ENCODE peak calls at places on chromosomes 2 and 18, in six cellular contexts. Y is breast epithelium, C is K562, K is Panc1, T is vagina, E is sigmoid colon. G is an unnamed sample. For H3K9me3, the result is how much of the 10 kb centered on the place peaks cover.

GRCh38 chr18:48607049-48607984 is 68.5 kb downstream of the CTIF start:
- DNase-seq in K (no peak), C (no peak), T (no peak), Y (no peak), E (no peak), G (no peak)

GRCh38 chr2:20282916-20283592 is 58.1 kb upstream of the SDC1 start:
- DNase-seq in C (no peak), T (no peak), K (no peak), Y (no peak), E (peak), G (no peak)

GRCh38 chr2:177753682-177754475 is 318.7 kb downstream of the PDE11A start:
- DNase-seq in Y (no peak), T (no peak), K (no peak), E (peak), C (peak), G (no peak)

GRCh38 chr2:8877332-8877731 is 39.9 kb upstream of the KIDINS220 start:
- DNase-seq in T (no peak), C (no peak), E (no peak), K (no peak), Y (no peak), G (no peak)

GRCh38 chr2:121890041-121890440 is 134.6 kb downstream of the TSN start:
- DNase-seq in T (no peak), K (no peak), C (no peak), E (no peak), Y (no peak), G (no peak)

GRCh38 chr2:106189325-106189724 is 4.8 kb downstream of the UXS1 start:
- DNase-seq in T (no peak), Y (no peak), C (no peak), E (no peak), K (no peak), G (no peak)

GRCh38 chr18:21327101-21327500 is 85.1 kb downstream of the GREB1L start:
- DNase-seq in K (no peak), T (no peak), C (no peak), E (no peak), Y (no peak), G (no peak)

GRCh38 chr2:159635006-159635746 is 18.8 kb upstream of the BAZ2B start:
- DNase-seq in E (no peak), Y (no peak), C (no peak), T (no peak), K (no peak), G (no peak)

GRCh38 chr2:33205693-33206434 is 259.1 kb downstream of the LTBP1 start:
- DNase-seq in T (no peak), C (no peak), E (no peak), Y (no peak), K (no peak), G (no peak)

GRCh38 chr2:210199186-210199765 is 26.0 kb downstream of the ACADL start:
- DNase-seq in Y (no peak), E (no peak), T (no peak), C (peak), K (no peak), G (no peak)

GRCh38 chr18:3061581-3062416 is 48.9 kb upstream of the LPIN2 start:
- DNase-seq in Y (no peak), E (no peak), T (no peak), K (no peak), C (no peak), G (no peak)

GRCh38 chr18:13256444-13257305 is 38.1 kb downstream of the LDLRAD4 start:
- DNase-seq in C (no peak), T (no peak), Y (no peak), E (no peak), K (no peak), G (no peak)

GRCh38 chr2:144362401-144362800 is 157.5 kb downstream of the ZEB2 start:
- DNase-seq in T (no peak), C (no peak), K (no peak), Y (no peak), E (no peak), G (no peak)

GRCh38 chr2:212428685-212429480 is 109.7 kb downstream of the ERBB4 start:
- DNase-seq in C (no peak), K (no peak), E (no peak), T (no peak), Y (no peak), G (no peak)

GRCh38 chr2:180046776-180047175 is 39.7 kb upstream of the CWC22 start:
- DNase-seq in T (no peak), C (no peak), K (no peak), E (no peak), Y (no peak), G (no peak)

GRCh38 chr18:50183556-50183955 is 11.4 kb downstream of the MYO5B start:
- DNase-seq in Y (no peak), E (no peak), C (no peak), K (no peak), T (no peak), G (no peak)

GRCh38 chr2:30565860-30566358 is 118.9 kb downstream of the LCLAT1 start:
- DNase-seq in K (no peak), T (no peak), Y (no peak), C (no peak), E (no peak), G (no peak)

GRCh38 chr2:217643814-217644301 is 358.9 kb downstream of the TNS1 start:
- DNase-seq in T (no peak), K (no peak), E (no peak), C (no peak), Y (no peak), G (no peak)

GRCh38 chr2:189402932-189403331 is 38.3 kb upstream of the WDR75 start:
- DNase-seq in C (no peak), T (no peak), E (no peak), K (no peak), Y (no peak), G (no peak)

GRCh38 chr18:77859634-77860033 is 610.0 kb downstream of the GALR1 start:
- DNase-seq in K (no peak), C (no peak), Y (no peak), E (no peak), T (no peak), G (no peak)

GRCh38 chr2:226799976-226800940 is 638 bp upstream of the IRS1 start:
- DNase-seq in T (no peak), Y (no peak), C (no peak), E (peak), K (no peak), G (peak)

GRCh38 chr2:120892271-120892966 is 156.8 kb downstream of the GLI2 start:
- DNase-seq in Y (no peak), T (no peak), K (no peak), C (no peak), E (no peak), G (no peak)

GRCh38 chr2:8064608-8065007 is 617.2 kb upstream of the ID2 start:
- DNase-seq in E (no peak), K (no peak), T (no peak), C (no peak), Y (no peak), G (no peak)

GRCh38 chr2:8316356-8316755 is 365.5 kb upstream of the ID2 start:
- DNase-seq in Y (no peak), E (no peak), K (no peak), T (peak), C (no peak), G (no peak)

GRCh38 chr18:7812431-7813063 is 245.4 kb downstream of the PTPRM start:
- DNase-seq in C (no peak), T (no peak), K (no peak), Y (no peak), E (no peak), G (no peak)

GRCh38 chr2:219499555-219499954 is 864 bp downstream of the GMPPA start:
- DNase-seq in E (no peak), T (no peak), K (no peak), Y (no peak), C (no peak), G (no peak)

GRCh38 chr2:231212329-231212845 is 14.0 kb downstream of the ARMC9 start:
- DNase-seq in Y (no peak), C (no peak), T (no peak), E (peak), K (no peak), G (peak)
- TF ChIP-seq POLR2AphosphoS5 in Y (no peak), C (no peak), T (no peak), E (no peak), K (no peak), G (no peak)

GRCh38 chr18:58411323-58411722 is 217.6 kb downstream of the ALPK2 start:
- DNase-seq in T (no peak), C (no peak), Y (no peak), E (no peak), K (no peak), G (peak)

GRCh38 chr18:58407649-58408407 is 221.1 kb downstream of the ALPK2 start:
- DNase-seq in E (no peak), C (peak), Y (no peak), T (no peak), K (no peak), G (peak)

GRCh38 chr18:58407263-58407648 is 221.6 kb downstream of the ALPK2 start:
- DNase-seq in T (no peak), C (no peak), K (no peak), E (no peak), Y (no peak), G (no peak)

GRCh38 chr18:58408665-58409064 is 220.2 kb downstream of the ALPK2 start:
- DNase-seq in Y (no peak), C (no peak), E (no peak), K (no peak), T (no peak), G (no peak)

DNA sequence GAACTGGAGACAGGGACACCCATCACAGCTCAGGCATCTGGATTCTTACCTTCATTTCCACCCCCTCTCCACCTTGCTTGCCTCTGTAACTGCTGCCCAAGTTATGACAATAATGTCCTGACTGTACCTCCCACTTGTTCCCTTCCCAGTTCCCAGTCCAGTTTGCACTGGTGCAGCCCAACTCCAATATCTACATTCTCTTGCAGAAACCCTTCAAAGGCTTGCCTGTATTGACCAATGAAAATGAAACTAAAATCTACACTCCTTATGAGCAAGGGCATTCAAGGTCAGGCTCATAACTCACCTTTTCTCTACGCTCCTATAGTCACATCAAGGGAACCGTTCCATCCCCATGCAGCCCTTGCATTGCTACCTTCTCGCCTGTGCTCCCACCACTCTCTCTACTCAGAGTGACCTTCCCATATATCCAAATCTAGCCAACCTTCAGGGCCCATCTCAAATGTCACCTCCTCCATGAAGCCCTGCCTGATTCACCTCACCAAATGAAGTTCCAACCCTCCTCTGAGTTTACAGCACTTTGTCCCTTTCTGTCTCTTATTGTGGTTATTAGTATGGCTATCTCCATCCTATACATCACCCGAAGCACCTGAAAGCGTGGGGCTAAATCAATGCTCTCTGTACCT is 219.0 kb downstream of the ALPK2 start:
- DNase-seq in K (no peak), Y (no peak), T (no peak), E (no peak), C (no peak), G (no peak)
- H3K9me3 ChIP-seq in K (under half), Y (under half), T (under half), E (under half), C (under half), G (under half)

GRCh38 chr18:56785006-56785405 is 133.8 kb downstream of the WDR7 start:
- DNase-seq in C (no peak), T (no peak), E (no peak), Y (no peak), K (no peak), G (no peak)

GRCh38 chr18:56787392-56787791 is 136.2 kb downstream of the WDR7 start:
- DNase-seq in K (no peak), Y (no peak), T (no peak), C (no peak), E (no peak), G (no peak)

GRCh38 chr18:56789889-56790180 is 138.7 kb downstream of the WDR7 start:
- DNase-seq in T (no peak), Y (no peak), E (no peak), K (no peak), C (no peak), G (no peak)

GRCh38 chr18:56789004-56789888 is 138.1 kb downstream of the WDR7 start:
- DNase-seq in E (no peak), K (peak), T (no peak), Y (no peak), C (peak), G (no peak)
- TF ChIP-seq CTCF in E (no peak), K (peak), T (no peak), Y (no peak), C (peak), G (peak)

GRCh38 chr2:151695778-151696177 is 38.5 kb downstream of the NEB start:
- DNase-seq in Y (no peak), T (no peak), C (no peak), E (no peak), K (no peak), G (no peak)
- TF ChIP-seq POLR2AphosphoS5 in Y (no peak), T (no peak), C (no peak), E (no peak), K (no peak), G (no peak)

DNA sequence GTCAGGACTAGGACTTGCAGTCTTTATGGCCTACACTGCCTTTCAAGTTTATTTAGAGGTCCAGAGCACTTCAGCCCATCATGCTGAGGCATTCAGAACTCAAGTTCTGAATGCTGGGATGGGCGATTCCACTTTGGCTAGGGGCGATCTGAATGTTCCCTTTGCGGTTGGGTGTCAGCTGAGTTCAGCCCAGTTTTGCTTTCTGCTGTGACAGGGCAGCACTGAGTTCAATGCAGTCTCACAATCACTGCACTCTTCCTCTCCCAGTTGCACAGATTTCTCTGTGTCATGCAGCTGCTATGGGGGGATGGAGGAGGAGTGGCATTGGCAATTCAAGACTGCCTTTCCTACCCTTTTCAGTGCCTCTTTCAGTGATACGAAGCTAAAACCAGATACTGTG is 1232.0 kb upstream of the FAM98A start:
- DNase-seq in Y (no peak), C (no peak), E (no peak), K (no peak), T (no peak), G (no peak)
- H3K9me3 ChIP-seq in Y (under half), C (under half), E (under half), K (under half), T (under half), G (under half)

GRCh38 chr2:186241874-186242273 is 244.2 kb upstream of the ZC3H15 start:
- DNase-seq in K (no peak), Y (no peak), T (no peak), E (no peak), C (no peak), G (no peak)
- TF ChIP-seq CTCF in K (no peak), Y (no peak), T (no peak), E (no peak), C (no peak), G (no peak)

DNA sequence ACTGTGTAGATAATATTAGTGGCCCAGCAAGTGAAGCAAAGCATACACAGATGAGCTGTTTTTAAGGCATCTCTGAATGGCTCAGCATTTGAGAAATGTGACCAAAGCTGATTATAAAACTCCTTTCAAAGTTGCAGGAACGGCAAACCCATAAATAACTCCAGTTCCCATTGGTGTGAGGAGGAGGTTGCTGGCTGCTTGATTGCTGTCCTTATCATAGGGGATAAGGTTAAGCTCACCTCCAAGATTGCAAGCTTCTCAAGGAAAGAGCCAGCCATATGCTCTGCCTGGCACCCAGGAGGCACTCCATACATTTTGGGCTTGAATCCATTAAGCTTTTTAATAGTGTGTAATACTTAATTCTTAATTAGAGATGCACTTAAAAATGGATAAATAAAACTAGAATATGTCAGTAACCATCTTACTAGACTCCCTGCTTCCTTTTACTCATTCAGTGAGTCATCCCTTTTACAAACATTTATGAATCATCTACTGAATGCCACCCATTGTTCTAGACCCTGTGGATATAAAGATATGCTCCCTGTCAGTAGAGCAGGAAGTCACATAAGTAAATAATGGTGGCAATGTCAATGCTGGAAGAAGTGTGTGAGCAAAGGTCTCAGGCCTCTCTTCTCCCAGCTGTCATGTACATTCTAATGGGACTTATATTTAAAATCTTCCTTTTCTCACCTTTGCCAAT is 99.3 kb downstream of the SPATS2L start:
- DNase-seq in T (no peak), K (peak), C (peak), E (no peak), Y (no peak), G (no peak)
- TF ChIP-seq POLR2AphosphoS5 in T (no peak), K (peak), C (peak), E (no peak), Y (no peak), G (no peak)

DNA sequence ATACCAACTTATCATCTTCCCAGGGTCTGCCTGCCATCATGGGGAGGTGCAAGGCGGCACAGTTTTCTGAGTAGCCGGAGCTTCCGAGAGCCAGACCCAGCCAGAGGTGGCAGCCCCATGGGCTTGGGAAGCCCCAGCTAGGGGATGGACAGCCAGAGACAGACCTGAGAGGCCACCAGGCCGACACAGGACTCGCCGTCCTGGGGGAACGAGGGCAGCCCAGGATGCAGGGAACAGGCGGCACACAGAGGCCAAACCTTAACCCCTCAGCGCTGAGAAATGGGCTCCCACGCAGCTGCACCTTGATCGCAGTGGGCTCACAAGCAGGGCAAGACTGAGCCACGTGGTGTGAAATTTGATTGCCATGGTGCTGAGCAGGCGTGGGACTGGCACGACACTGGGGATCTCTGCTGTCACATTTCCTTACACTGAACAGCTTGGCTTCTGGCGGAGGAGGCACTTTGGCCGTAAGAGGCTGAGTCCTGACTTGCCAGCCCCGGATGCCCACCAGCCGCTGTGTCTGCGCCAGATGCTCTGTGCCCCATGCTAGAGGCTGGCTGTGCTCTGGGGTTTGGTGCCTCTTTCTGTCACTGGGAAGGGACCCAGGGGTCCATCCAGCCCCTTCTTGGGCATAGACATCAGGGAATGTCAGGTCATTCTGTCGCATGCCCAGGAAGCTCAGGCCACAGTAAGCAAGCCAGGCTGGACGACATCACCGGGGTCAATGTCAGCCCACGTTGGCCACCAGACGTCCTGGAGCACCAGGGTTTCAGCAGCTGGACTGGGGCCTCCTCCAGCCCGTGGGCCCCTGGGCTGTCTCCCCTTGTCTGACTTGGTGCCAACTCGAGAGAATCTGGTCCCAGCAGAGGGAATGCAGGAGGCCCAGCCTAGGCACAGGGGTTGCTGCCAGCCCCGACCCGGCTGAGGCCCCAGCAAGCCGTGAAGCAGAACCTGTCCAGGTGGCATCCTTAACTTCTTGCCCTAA is 312.1 kb upstream of the MYT1L start:
- DNase-seq in T (peak), K (no peak), Y (no peak), C (no peak), E (peak), G (no peak)
- H3K9me3 ChIP-seq in T (under half), K (under half), Y (under half), C (under half), E (under half), G (under half)